ENCODE peak calls at places on chromosomes 12 and 14, in four cellular contexts. One of them, this sample, is unnamed.

GRCh38 chr14:35818346-35819115 is 7.6 kb upstream of the BRMS1L start:
- DNase-seq in kidney tubule cell: peak
- DNase-seq in T-helper 2 cell: peak
- DNase-seq in DMS 273 treated with DMSO at 0.1 percent for 48 hours: no peak
- DNase-seq in this sample: no peak

GRCh38 chr14:58298477-58298879 is at the start of gene ARID4A:
- DNase-seq in kidney tubule cell: no peak
- DNase-seq in DMS 273 treated with DMSO at 0.1 percent for 48 hours: no peak
- DNase-seq in T-helper 2 cell: no peak
- DNase-seq in this sample: peak

GRCh38 chr14:23047042-23047634 is 5.1 kb downstream of the PSMB11 start:
- DNase-seq in T-helper 2 cell: no peak
- DNase-seq in DMS 273 treated with DMSO at 0.1 percent for 48 hours: no peak
- DNase-seq in kidney tubule cell: no peak
- DNase-seq in this sample: no peak

GRCh38 chr12:47277972-47278448 is 198.3 kb upstream of the AMIGO2 start:
- DNase-seq in T-helper 2 cell: no peak
- DNase-seq in kidney tubule cell: peak
- DNase-seq in DMS 273 treated with DMSO at 0.1 percent for 48 hours: no peak
- DNase-seq in this sample: no peak

GRCh38 chr12:79127268-79127895 is 262.8 kb downstream of the SYT1 start:
- DNase-seq in DMS 273 treated with DMSO at 0.1 percent for 48 hours: no peak
- DNase-seq in kidney tubule cell: peak
- DNase-seq in T-helper 2 cell: peak
- DNase-seq in this sample: no peak

GRCh38 chr12:106154781-106155273 is 16.1 kb upstream of the NUAK1 start:
- DNase-seq in kidney tubule cell: no peak
- DNase-seq in T-helper 2 cell: no peak
- DNase-seq in DMS 273 treated with DMSO at 0.1 percent for 48 hours: no peak
- DNase-seq in this sample: no peak

GRCh38 chr14:22466520-22466919 is 122.5 kb downstream of the DAD1 start:
- DNase-seq in kidney tubule cell: peak
- DNase-seq in T-helper 2 cell: no peak
- DNase-seq in DMS 273 treated with DMSO at 0.1 percent for 48 hours: no peak
- DNase-seq in this sample: no peak

GRCh38 chr12:100027671-100028070 is 42.9 kb upstream of the ANKS1B start:
- DNase-seq in T-helper 2 cell: no peak
- DNase-seq in kidney tubule cell: no peak
- DNase-seq in DMS 273 treated with DMSO at 0.1 percent for 48 hours: no peak
- DNase-seq in this sample: no peak

GRCh38 chr12:108234155-108234554 is 105.0 kb downstream of the CMKLR1 start:
- DNase-seq in T-helper 2 cell: no peak
- DNase-seq in kidney tubule cell: no peak
- DNase-seq in DMS 273 treated with DMSO at 0.1 percent for 48 hours: no peak
- DNase-seq in this sample: peak

GRCh38 chr12:96104566-96104965 is 69.2 kb upstream of the LTA4H start:
- DNase-seq in T-helper 2 cell: no peak
- DNase-seq in DMS 273 treated with DMSO at 0.1 percent for 48 hours: peak
- DNase-seq in kidney tubule cell: no peak
- DNase-seq in this sample: no peak

GRCh38 chr12:111685322-111685810 is 390 bp downstream of the BRAP start:
- DNase-seq in T-helper 2 cell: no peak
- DNase-seq in kidney tubule cell: no peak
- DNase-seq in DMS 273 treated with DMSO at 0.1 percent for 48 hours: no peak
- DNase-seq in this sample: no peak

GRCh38 chr12:8953773-8954402 is 4.4 kb upstream of the M6PR start:
- DNase-seq in kidney tubule cell: no peak
- DNase-seq in T-helper 2 cell: peak
- DNase-seq in DMS 273 treated with DMSO at 0.1 percent for 48 hours: no peak
- DNase-seq in this sample: no peak

GRCh38 chr12:51721281-51721940 is 127.1 kb downstream of the FIGNL2 start:
- DNase-seq in kidney tubule cell: peak
- DNase-seq in DMS 273 treated with DMSO at 0.1 percent for 48 hours: no peak
- DNase-seq in T-helper 2 cell: peak
- DNase-seq in this sample: peak

GRCh38 chr14:73467377-73467776 is 9.0 kb upstream of the NUMB start:
- DNase-seq in kidney tubule cell: no peak
- DNase-seq in DMS 273 treated with DMSO at 0.1 percent for 48 hours: no peak
- DNase-seq in T-helper 2 cell: no peak
- DNase-seq in this sample: no peak

GRCh38 chr14:63203618-63204406 is 431 bp upstream of the RHOJ start:
- DNase-seq in kidney tubule cell: peak
- DNase-seq in T-helper 2 cell: no peak
- DNase-seq in DMS 273 treated with DMSO at 0.1 percent for 48 hours: peak
- DNase-seq in this sample: peak

GRCh38 chr12:46133751-46134150 is 135.1 kb downstream of the SLC38A1 start:
- DNase-seq in DMS 273 treated with DMSO at 0.1 percent for 48 hours: no peak
- DNase-seq in kidney tubule cell: peak
- DNase-seq in T-helper 2 cell: no peak
- DNase-seq in this sample: no peak

GRCh38 chr12:105864916-105865315 is 273.8 kb downstream of the NUAK1 start:
- DNase-seq in T-helper 2 cell: no peak
- DNase-seq in kidney tubule cell: no peak
- DNase-seq in DMS 273 treated with DMSO at 0.1 percent for 48 hours: no peak
- DNase-seq in this sample: no peak

GRCh38 chr12:130181211-130181610 is 18.9 kb downstream of the FZD10 start:
- DNase-seq in DMS 273 treated with DMSO at 0.1 percent for 48 hours: no peak
- DNase-seq in T-helper 2 cell: no peak
- DNase-seq in kidney tubule cell: peak
- DNase-seq in this sample: no peak

GRCh38 chr12:14952295-14952995 is 9.0 kb downstream of the ARHGDIB start:
- DNase-seq in T-helper 2 cell: peak
- DNase-seq in kidney tubule cell: peak
- DNase-seq in DMS 273 treated with DMSO at 0.1 percent for 48 hours: no peak
- DNase-seq in this sample: no peak

GRCh38 chr14:86237733-86238132 is 707.8 kb downstream of the FLRT2 start:
- DNase-seq in DMS 273 treated with DMSO at 0.1 percent for 48 hours: no peak
- DNase-seq in kidney tubule cell: no peak
- DNase-seq in T-helper 2 cell: no peak
- DNase-seq in this sample: no peak

GRCh38 chr12:96810477-96810876 is 96.6 kb upstream of the NEDD1 start:
- DNase-seq in kidney tubule cell: no peak
- DNase-seq in DMS 273 treated with DMSO at 0.1 percent for 48 hours: no peak
- DNase-seq in T-helper 2 cell: no peak
- DNase-seq in this sample: no peak

This sample was measured in left ventricle myocardium superior.